ENCODE peak calls at places on chromosomes 1 and 21, in six cellular contexts. L, F, D, V, Z and E are unnamed samples.

GRCh38 chr21:38989745-38990423 is 184.2 kb downstream of the ETS2 start:
- DNase-seq in Z (peak; percentile 94), V (peak; percentile 85), D (peak; percentile 91), F (peak; percentile 48), L (peak; percentile 57), E (peak; percentile 88)

GRCh38 chr1:12249181-12249580 is 19.4 kb downstream of the VPS13D start:
- DNase-seq in L (no peak), D (no peak), Z (peak; percentile 58), V (no peak), F (no peak), E (peak; percentile 27)

GRCh38 chr1:156801409-156802121 is 15.1 kb downstream of the SH2D2A start:
- DNase-seq in V (peak; percentile 36), D (no peak), F (no peak), Z (peak; percentile 54), L (no peak), E (peak; percentile 94)

GRCh38 chr1:161266836-161267235 is 8.3 kb downstream of the PCP4L1 start:
- DNase-seq in Z (no peak), F (no peak), L (no peak), V (no peak), D (no peak), E (no peak)

GRCh38 chr1:87918398-87918797 is 589.7 kb downstream of the LMO4 start:
- DNase-seq in Z (no peak), L (no peak), F (no peak), V (no peak), D (no peak), E (no peak)

GRCh38 chr1:159957824-159958268 is 3.8 kb upstream of the SLAMF9 start:
- DNase-seq in Z (no peak), V (no peak), F (no peak), L (no peak), D (no peak), E (no peak)

GRCh38 chr1:55067022-55067781 is 27.9 kb downstream of the PCSK9 start:
- DNase-seq in D (no peak), F (no peak), V (no peak), Z (no peak), L (no peak), E (no peak)

GRCh38 chr1:16727190-16728111 is 12.9 kb upstream of the RNU1-4 start:
- DNase-seq in V (peak; percentile 38), L (peak; percentile 57), Z (peak; percentile 64), D (peak; percentile 55), F (peak; percentile 45), E (peak; percentile 25)

GRCh38 chr1:5125208-5125607 is 470.8 kb downstream of the AJAP1 start:
- DNase-seq in L (no peak), D (no peak), Z (no peak), F (no peak), V (no peak), E (no peak)

GRCh38 chr1:111904478-111905218 is 84.8 kb downstream of the KCND3 start:
- DNase-seq in L (peak; percentile 85), V (no peak), F (no peak), D (no peak), Z (peak; percentile 2), E (peak; percentile 2)

GRCh38 chr21:14922980-14923379 is 141.8 kb downstream of the NRIP1 start:
- DNase-seq in Z (no peak), L (no peak), V (no peak), D (no peak), F (no peak), E (no peak)

GRCh38 chr21:16634522-16634914 is 878.3 kb upstream of the CXADR start:
- DNase-seq in Z (no peak), V (no peak), F (no peak), L (no peak), D (no peak), E (no peak)

GRCh38 chr1:27428316-27429028 is 36.0 kb downstream of the GPR3 start:
- DNase-seq in V (peak; percentile 22), F (no peak), Z (no peak), L (no peak), D (no peak), E (peak; percentile 66)

GRCh38 chr21:15066231-15066577 is 1.4 kb upstream of the NRIP1 start:
- DNase-seq in F (peak; percentile 27), L (no peak), Z (no peak), D (no peak), V (no peak), E (peak; percentile 56)

GRCh38 chr1:191255354-191256057 is 777.8 kb upstream of the BRINP3 start:
- DNase-seq in F (no peak), D (no peak), V (no peak), L (peak; percentile 69), Z (no peak), E (no peak)

GRCh38 chr1:13828454-13829151 is 128.6 kb downstream of the PRDM2 start:
- DNase-seq in D (no peak), Z (no peak), L (peak; percentile 59), F (peak; percentile 58), V (no peak), E (no peak)

GRCh38 chr1:168664069-168664834 is 64.8 kb downstream of the DPT start:
- DNase-seq in V (no peak), Z (no peak), F (no peak), D (no peak), L (no peak), E (no peak)

GRCh38 chr1:43199093-43199726 is 27.1 kb downstream of the CFAP57 start:
- DNase-seq in L (no peak), Z (no peak), V (no peak), D (peak; percentile 64), F (no peak), E (no peak)

GRCh38 chr1:75136158-75136815 is 2.1 kb downstream of the LHX8 start:
- DNase-seq in Z (no peak), D (no peak), L (peak; percentile 87), F (no peak), V (peak; percentile 7), E (peak; percentile 58)

GRCh38 chr1:202056644-202057334 is 46.4 kb downstream of the ELF3 start:
- DNase-seq in Z (no peak), L (no peak), F (peak; percentile 83), D (peak; percentile 96), V (no peak), E (no peak)

GRCh38 chr1:203858055-203858454 is 3.3 kb upstream of the SNRPE start:
- DNase-seq in L (no peak), F (peak; percentile 79), D (peak; percentile 68), Z (peak; percentile 90), V (peak; percentile 34), E (peak; percentile 64)

GRCh38 chr1:209936125-209936524 is 1.9 kb upstream of the SYT14 start:
- DNase-seq in L (no peak), F (no peak), Z (no peak), V (no peak), D (no peak), E (no peak)

GRCh38 chr1:209937996-209938959 is at the start of gene SYT14:
- DNase-seq in F (peak; percentile 63), L (peak; percentile 93), Z (peak; percentile 25), D (peak; percentile 76), V (peak; percentile 38), E (peak; percentile 86)
- H3K9ac ChIP-seq in F (peak within 1 kb of the TSS; percentile 43), L (no peak within 1 kb of the TSS), Z (no peak within 1 kb of the TSS), D (peak within 1 kb of the TSS; percentile 69), V (peak within 1 kb of the TSS; percentile 63), E (peak within 1 kb of the TSS; percentile 39)

DNA sequence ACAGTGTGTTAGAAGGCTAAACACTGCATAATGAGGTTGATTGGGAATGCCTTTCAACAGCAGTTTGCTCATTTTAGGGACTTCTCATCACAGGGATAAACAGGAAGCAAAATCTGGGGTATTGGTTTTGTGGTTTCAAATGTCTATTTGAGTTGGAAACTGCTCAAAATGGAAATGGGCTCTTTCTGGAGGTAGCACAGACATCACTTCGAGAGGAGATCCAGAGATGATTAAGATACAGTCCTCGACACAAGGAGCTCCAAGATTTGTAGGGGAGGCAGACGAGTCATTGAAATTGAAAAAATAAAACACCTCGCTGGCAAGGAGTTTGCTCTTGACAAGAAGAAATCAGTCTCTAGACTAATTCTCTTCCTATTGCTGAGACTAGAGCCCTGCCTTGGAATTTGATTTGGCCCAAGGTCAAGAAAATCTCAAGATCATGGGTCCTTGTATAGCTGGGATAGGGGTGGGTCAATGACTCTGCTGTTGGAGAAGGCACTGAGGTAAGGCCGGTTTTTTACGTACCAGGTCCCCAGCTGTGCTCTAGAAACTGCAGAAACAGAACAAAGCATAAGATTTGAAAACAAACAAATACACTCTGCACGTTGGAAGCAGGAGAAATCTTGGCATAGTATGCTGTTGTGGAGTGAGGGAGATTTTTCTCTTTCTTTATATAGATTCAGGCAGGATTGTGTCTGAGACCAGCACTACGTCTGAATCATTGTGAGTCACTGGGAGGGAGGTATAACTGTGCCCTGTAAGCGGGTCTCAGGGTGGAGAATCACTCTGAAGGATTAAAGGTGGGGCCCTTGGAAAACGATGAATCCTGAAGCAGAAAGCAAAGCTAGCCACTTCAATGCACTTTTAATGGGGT is 17.7 kb upstream of the KLHDC8A start:
- DNase-seq in V (peak; percentile 67), F (peak; percentile 91), L (no peak), Z (peak; percentile 89), D (peak; percentile 82), E (peak; percentile 68)
- H3K4me3 ChIP-seq in V (no peak overlapping the region), F (peak overlapping the region; percentile 54), L (no peak overlapping the region), Z (no peak overlapping the region), D (no peak overlapping the region), E (peak overlapping the region; percentile 34)

GRCh38 chr1:145978860-145979745 is 14.6 kb downstream of the POLR3GL start:
- DNase-seq in F (peak; percentile 100), Z (peak; percentile 100), D (peak; percentile 99), L (peak; percentile 91), V (peak; percentile 100), E (peak; percentile 99)

GRCh38 chr1:145979746-145980435 is 15.4 kb downstream of the POLR3GL start:
- DNase-seq in D (no peak), F (no peak), V (peak; percentile 38), L (no peak), Z (no peak), E (no peak)

GRCh38 chr1:145977016-145977415 is 12.5 kb downstream of the POLR3GL start:
- DNase-seq in D (no peak), L (no peak), F (no peak), V (no peak), Z (no peak), E (no peak)

GRCh38 chr1:145977486-145978476 is 13.3 kb downstream of the POLR3GL start:
- DNase-seq in Z (peak; percentile 85), F (peak; percentile 90), D (peak; percentile 73), V (peak; percentile 82), L (peak; percentile 86), E (peak; percentile 90)

DNA sequence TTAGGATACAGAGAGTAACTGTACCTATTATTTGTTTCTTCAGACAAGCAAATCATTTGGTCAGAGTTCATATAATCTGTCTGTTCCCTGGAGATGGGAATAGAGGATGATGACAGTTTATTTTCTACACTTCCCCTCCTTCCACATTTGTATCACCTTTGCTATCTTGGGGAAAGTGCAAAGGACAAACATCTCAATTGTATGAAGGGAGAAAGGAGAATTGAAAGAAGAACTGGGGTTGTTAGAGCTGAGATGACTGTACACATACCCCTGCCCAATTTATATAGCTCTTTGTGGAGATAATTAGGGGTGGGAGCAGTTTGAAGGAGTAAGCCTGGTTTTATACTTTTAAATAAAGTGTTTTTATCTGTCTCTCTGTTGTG is 14.0 kb downstream of the POLR3GL start:
- DNase-seq in V (no peak), Z (no peak), F (no peak), L (no peak), D (no peak), E (no peak)
- H3K4me1 ChIP-seq in V (peaks cover 12% of the 10 kb centered on the region), Z (peaks cover 16% of the 10 kb centered on the region), F (peaks cover 44% of the 10 kb centered on the region), L (peaks cover 11% of the 10 kb centered on the region), D (peaks cover 38% of the 10 kb centered on the region), E (peaks cover 50% of the 10 kb centered on the region)

GRCh38 chr1:39411526-39411925 is 79.9 kb upstream of the BMP8A start:
- DNase-seq in D (no peak), L (no peak), Z (peak; percentile 71), F (peak; percentile 30), V (no peak), E (peak; percentile 42)
- H3K9ac ChIP-seq in D (peak overlapping the region; percentile 45), L (peak overlapping the region; percentile 15), Z (peak overlapping the region; percentile 35), F (peak overlapping the region; percentile 3), V (peak overlapping the region; percentile 91), E (peak overlapping the region; percentile 90)